ENCODE peak calls at places on chromosomes 6 and 20, in eight cellular contexts. One of them, this sample, is unnamed.
A peak's percentile ranks its signal among the peaks of the same experiment; 100 is the strongest.

GRCh38 chr20:41078329-41078728 is 49.7 kb downstream of the TOP1 start:
- DNase-seq in non-pigmented ciliary epithelial cell: peak; percentile 20
- DNase-seq in IMR-90: peak; percentile 53
- DNase-seq in NCI-H526 treated with DMSO at 0.1 percent for 48 hours: no peak
- DNase-seq in memory B cell: no peak
- DNase-seq in B cell: no peak
- DNase-seq in stimulated activated CD4-positive, alpha-beta T cell treated with anti-CD3 and anti-CD28 coated beads, Interleukin-4, amount 100 ng/mL, for 24 hours: no peak
- DNase-seq in Calu3: peak; percentile 61
- DNase-seq in this sample: no peak

GRCh38 chr6:36130672-36131516 is 581 bp downstream of the MAPK13 start:
- DNase-seq in non-pigmented ciliary epithelial cell: no peak
- DNase-seq in IMR-90: no peak
- DNase-seq in NCI-H526 treated with DMSO at 0.1 percent for 48 hours: peak; percentile 49
- DNase-seq in memory B cell: no peak
- DNase-seq in B cell: no peak
- DNase-seq in stimulated activated CD4-positive, alpha-beta T cell treated with anti-CD3 and anti-CD28 coated beads, Interleukin-4, amount 100 ng/mL, for 24 hours: peak; percentile 68
- DNase-seq in Calu3: peak; percentile 87
- DNase-seq in this sample: peak; percentile 74

GRCh38 chr6:10875026-10875425 is 6.8 kb downstream of the GCM2 start:
- DNase-seq in non-pigmented ciliary epithelial cell: no peak
- DNase-seq in IMR-90: no peak
- DNase-seq in NCI-H526 treated with DMSO at 0.1 percent for 48 hours: no peak
- DNase-seq in memory B cell: no peak
- DNase-seq in B cell: no peak
- DNase-seq in stimulated activated CD4-positive, alpha-beta T cell treated with anti-CD3 and anti-CD28 coated beads, Interleukin-4, amount 100 ng/mL, for 24 hours: no peak
- DNase-seq in Calu3: no peak
- DNase-seq in this sample: no peak

GRCh38 chr6:170089937-170090335 is 200.9 kb downstream of the DLL1 start:
- DNase-seq in non-pigmented ciliary epithelial cell: no peak
- DNase-seq in IMR-90: no peak
- DNase-seq in NCI-H526 treated with DMSO at 0.1 percent for 48 hours: no peak
- DNase-seq in memory B cell: peak; percentile 24
- DNase-seq in B cell: peak; percentile 49
- DNase-seq in stimulated activated CD4-positive, alpha-beta T cell treated with anti-CD3 and anti-CD28 coated beads, Interleukin-4, amount 100 ng/mL, for 24 hours: no peak
- DNase-seq in Calu3: no peak
- DNase-seq in this sample: no peak

GRCh38 chr6:42898891-42899361 is 16.9 kb upstream of the PTCRA start:
- DNase-seq in non-pigmented ciliary epithelial cell: no peak
- DNase-seq in IMR-90: peak; percentile 63
- DNase-seq in NCI-H526 treated with DMSO at 0.1 percent for 48 hours: peak; percentile 42
- DNase-seq in memory B cell: peak; percentile 83
- DNase-seq in B cell: peak; percentile 81
- DNase-seq in stimulated activated CD4-positive, alpha-beta T cell treated with anti-CD3 and anti-CD28 coated beads, Interleukin-4, amount 100 ng/mL, for 24 hours: peak; percentile 81
- DNase-seq in Calu3: peak; percentile 86
- DNase-seq in this sample: peak; percentile 78

GRCh38 chr20:41050361-41051019 is 21.9 kb downstream of the TOP1 start:
- DNase-seq in non-pigmented ciliary epithelial cell: no peak
- DNase-seq in IMR-90: peak; percentile 68
- DNase-seq in NCI-H526 treated with DMSO at 0.1 percent for 48 hours: no peak
- DNase-seq in memory B cell: no peak
- DNase-seq in B cell: no peak
- DNase-seq in stimulated activated CD4-positive, alpha-beta T cell treated with anti-CD3 and anti-CD28 coated beads, Interleukin-4, amount 100 ng/mL, for 24 hours: no peak
- DNase-seq in Calu3: no peak
- DNase-seq in this sample: no peak

GRCh38 chr6:104484626-104485025 is 375.1 kb downstream of the HACE1 start:
- DNase-seq in non-pigmented ciliary epithelial cell: no peak
- DNase-seq in IMR-90: no peak
- DNase-seq in NCI-H526 treated with DMSO at 0.1 percent for 48 hours: no peak
- DNase-seq in memory B cell: no peak
- DNase-seq in B cell: no peak
- DNase-seq in stimulated activated CD4-positive, alpha-beta T cell treated with anti-CD3 and anti-CD28 coated beads, Interleukin-4, amount 100 ng/mL, for 24 hours: no peak
- DNase-seq in Calu3: no peak
- DNase-seq in this sample: no peak

GRCh38 chr6:88538130-88538706 is 372.1 kb upstream of the CNR1 start:
- DNase-seq in non-pigmented ciliary epithelial cell: no peak
- DNase-seq in IMR-90: no peak
- DNase-seq in NCI-H526 treated with DMSO at 0.1 percent for 48 hours: no peak
- DNase-seq in memory B cell: no peak
- DNase-seq in B cell: no peak
- DNase-seq in stimulated activated CD4-positive, alpha-beta T cell treated with anti-CD3 and anti-CD28 coated beads, Interleukin-4, amount 100 ng/mL, for 24 hours: no peak
- DNase-seq in Calu3: peak; percentile 4
- DNase-seq in this sample: no peak

This sample was measured in activated naive CD8-positive, alpha-beta T cell treated with anti-CD3 and anti-CD28 coated beads, Interleukin-2, amount 50 U/mL, for 24 hours.